ENCODE peak calls at places on chromosome 15, in eight cellular contexts. One of them, this sample, is unnamed.

GRCh38 chr15:70245932-70246622 is 148.4 kb upstream of the TLE3 start:
- DNase-seq in heart right ventricle: no peak
- DNase-seq in fibroblast of lung: peak; percentile 56
- DNase-seq in upper lobe of right lung: peak; percentile 76
- DNase-seq in transverse colon: peak; percentile 38
- DNase-seq in GM12878: peak; percentile 30
- DNase-seq in esophagus muscularis mucosa: no peak
- DNase-seq in ovary: no peak
- DNase-seq in this sample: peak; percentile 71

GRCh38 chr15:27414168-27414870 is 443.3 kb downstream of the GABRG3 start:
- DNase-seq in heart right ventricle: no peak
- DNase-seq in fibroblast of lung: peak; percentile 88
- DNase-seq in upper lobe of right lung: no peak
- DNase-seq in transverse colon: no peak
- DNase-seq in GM12878: no peak
- DNase-seq in esophagus muscularis mucosa: no peak
- DNase-seq in ovary: no peak
- DNase-seq in this sample: no peak

GRCh38 chr15:31267161-31268107 is 59.2 kb upstream of the KLF13 start:
- DNase-seq in heart right ventricle: no peak
- DNase-seq in fibroblast of lung: no peak
- DNase-seq in upper lobe of right lung: peak; percentile 59
- DNase-seq in transverse colon: peak; percentile 8
- DNase-seq in GM12878: no peak
- DNase-seq in esophagus muscularis mucosa: peak; percentile 78
- DNase-seq in ovary: no peak
- DNase-seq in this sample: no peak

GRCh38 chr15:99123706-99124451 is 19.0 kb downstream of the SYNM start:
- DNase-seq in heart right ventricle: peak; percentile 82
- DNase-seq in fibroblast of lung: peak; percentile 95
- DNase-seq in upper lobe of right lung: peak; percentile 82
- DNase-seq in transverse colon: peak; percentile 77
- DNase-seq in GM12878: no peak
- DNase-seq in esophagus muscularis mucosa: no peak
- DNase-seq in ovary: peak; percentile 81
- DNase-seq in this sample: peak; percentile 90

GRCh38 chr15:62469478-62469873 is 304.4 kb upstream of the C2CD4B start:
- DNase-seq in heart right ventricle: no peak
- DNase-seq in fibroblast of lung: peak; percentile 81
- DNase-seq in upper lobe of right lung: no peak
- DNase-seq in transverse colon: no peak
- DNase-seq in GM12878: no peak
- DNase-seq in esophagus muscularis mucosa: no peak
- DNase-seq in ovary: no peak
- DNase-seq in this sample: no peak

GRCh38 chr15:61169904-61170695 is 59.0 kb downstream of the RORA start:
- DNase-seq in heart right ventricle: no peak
- DNase-seq in fibroblast of lung: no peak
- DNase-seq in upper lobe of right lung: no peak
- DNase-seq in transverse colon: no peak
- DNase-seq in GM12878: peak; percentile 15
- DNase-seq in esophagus muscularis mucosa: no peak
- DNase-seq in ovary: no peak
- DNase-seq in this sample: no peak

GRCh38 chr15:77633134-77633912 is 611 bp upstream of the LINGO1 start:
- DNase-seq in heart right ventricle: peak; percentile 91
- DNase-seq in fibroblast of lung: peak; percentile 74
- DNase-seq in upper lobe of right lung: peak; percentile 93
- DNase-seq in transverse colon: peak; percentile 90
- DNase-seq in GM12878: no peak
- DNase-seq in esophagus muscularis mucosa: peak; percentile 94
- DNase-seq in ovary: peak; percentile 90
- DNase-seq in this sample: peak; percentile 97

GRCh38 chr15:92069308-92070244 is 216.1 kb downstream of the SLCO3A1 start:
- DNase-seq in heart right ventricle: no peak
- DNase-seq in fibroblast of lung: peak; percentile 87
- DNase-seq in upper lobe of right lung: peak; percentile 62
- DNase-seq in transverse colon: peak; percentile 32
- DNase-seq in GM12878: peak; percentile 44
- DNase-seq in esophagus muscularis mucosa: no peak
- DNase-seq in ovary: no peak
- DNase-seq in this sample: peak; percentile 62

GRCh38 chr15:37733628-37734027 is 200.8 kb upstream of the TMCO5A start:
- DNase-seq in heart right ventricle: no peak
- DNase-seq in fibroblast of lung: peak; percentile 5
- DNase-seq in upper lobe of right lung: no peak
- DNase-seq in transverse colon: no peak
- DNase-seq in GM12878: no peak
- DNase-seq in esophagus muscularis mucosa: no peak
- DNase-seq in ovary: no peak
- DNase-seq in this sample: no peak

GRCh38 chr15:40091861-40092415 is 16.7 kb downstream of the BMF start:
- DNase-seq in heart right ventricle: no peak
- DNase-seq in fibroblast of lung: no peak
- DNase-seq in upper lobe of right lung: no peak
- DNase-seq in transverse colon: no peak
- DNase-seq in GM12878: no peak
- DNase-seq in esophagus muscularis mucosa: no peak
- DNase-seq in ovary: no peak
- DNase-seq in this sample: no peak
- H3K4me1 ChIP-seq in heart right ventricle: peaks cover 93% of the 10 kb centered on the region
- H3K4me1 ChIP-seq in fibroblast of lung: peaks cover 41% of the 10 kb centered on the region
- H3K4me1 ChIP-seq in upper lobe of right lung: peaks cover 66% of the 10 kb centered on the region
- H3K4me1 ChIP-seq in transverse colon: peaks cover 32% of the 10 kb centered on the region
- H3K4me1 ChIP-seq in GM12878: peaks cover 43% of the 10 kb centered on the region
- H3K4me1 ChIP-seq in esophagus muscularis mucosa: peaks cover 86% of the 10 kb centered on the region
- H3K4me1 ChIP-seq in ovary: peaks cover 50% of the 10 kb centered on the region
- H3K4me1 ChIP-seq in this sample: peaks cover 31% of the 10 kb centered on the region

GRCh38 chr15:89143503-89144162 is 55.4 kb downstream of the ABHD2 start:
- DNase-seq in heart right ventricle: no peak
- DNase-seq in fibroblast of lung: peak; percentile 87
- DNase-seq in upper lobe of right lung: no peak
- DNase-seq in transverse colon: no peak
- DNase-seq in GM12878: peak; percentile 21
- DNase-seq in esophagus muscularis mucosa: no peak
- DNase-seq in ovary: no peak
- DNase-seq in this sample: no peak
- H3K27ac ChIP-seq in heart right ventricle: peak overlapping the region; percentile 55
- H3K27ac ChIP-seq in fibroblast of lung: peak overlapping the region; percentile 30
- H3K27ac ChIP-seq in upper lobe of right lung: peak overlapping the region; percentile 9
- H3K27ac ChIP-seq in transverse colon: peak overlapping the region; percentile 20
- H3K27ac ChIP-seq in GM12878: no peak overlapping the region
- H3K27ac ChIP-seq in esophagus muscularis mucosa: peak overlapping the region; percentile 44
- H3K27ac ChIP-seq in ovary: no peak overlapping the region
- H3K27ac ChIP-seq in this sample: no peak overlapping the region

DNA sequence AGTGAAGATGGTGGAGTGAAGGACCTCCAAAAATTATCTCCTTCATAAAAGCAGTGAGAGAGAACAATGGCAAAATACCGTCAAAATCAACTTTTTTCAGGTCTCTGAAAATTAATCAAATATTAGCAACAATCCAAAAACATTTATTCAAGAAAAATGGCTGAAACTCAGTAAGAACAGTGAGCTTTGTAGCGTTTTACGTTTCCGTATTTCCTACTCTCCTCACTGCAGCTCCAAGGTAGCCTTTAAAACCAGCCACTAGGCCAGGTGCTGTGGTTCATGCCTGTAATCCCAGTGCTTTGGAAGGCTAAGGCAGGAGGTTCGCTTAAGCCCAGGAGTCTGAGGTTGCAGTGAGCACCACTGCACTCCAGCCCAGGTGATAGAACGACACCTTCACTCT is 38.5 kb downstream of the ATP10A start:
- DNase-seq in heart right ventricle: no peak
- DNase-seq in fibroblast of lung: no peak
- DNase-seq in upper lobe of right lung: no peak
- DNase-seq in transverse colon: no peak
- DNase-seq in GM12878: no peak
- DNase-seq in esophagus muscularis mucosa: no peak
- DNase-seq in ovary: no peak
- DNase-seq in this sample: no peak
- H3K4me1 ChIP-seq in heart right ventricle: no peaks in the 10 kb centered on the region
- H3K4me1 ChIP-seq in fibroblast of lung: no peaks in the 10 kb centered on the region
- H3K4me1 ChIP-seq in upper lobe of right lung: peaks cover 3% of the 10 kb centered on the region
- H3K4me1 ChIP-seq in transverse colon: no peaks in the 10 kb centered on the region
- H3K4me1 ChIP-seq in GM12878: no peaks in the 10 kb centered on the region
- H3K4me1 ChIP-seq in esophagus muscularis mucosa: peaks cover 34% of the 10 kb centered on the region
- H3K4me1 ChIP-seq in ovary: no peaks in the 10 kb centered on the region
- H3K4me1 ChIP-seq in this sample: no peaks in the 10 kb centered on the region

GRCh38 chr15:55253580-55253979 is 36.0 kb downstream of the RAB27A start:
- DNase-seq in heart right ventricle: no peak
- DNase-seq in fibroblast of lung: peak; percentile 81
- DNase-seq in upper lobe of right lung: no peak
- DNase-seq in transverse colon: no peak
- DNase-seq in GM12878: no peak
- DNase-seq in esophagus muscularis mucosa: no peak
- DNase-seq in ovary: no peak
- DNase-seq in this sample: no peak
- H3K27ac ChIP-seq in heart right ventricle: no peak overlapping the region
- H3K27ac ChIP-seq in fibroblast of lung: peak overlapping the region; percentile 1
- H3K27ac ChIP-seq in upper lobe of right lung: peak overlapping the region; percentile 55
- H3K27ac ChIP-seq in transverse colon: no peak overlapping the region
- H3K27ac ChIP-seq in GM12878: no peak overlapping the region
- H3K27ac ChIP-seq in esophagus muscularis mucosa: no peak overlapping the region
- H3K27ac ChIP-seq in ovary: no peak overlapping the region
- H3K27ac ChIP-seq in this sample: no peak overlapping the region

GRCh38 chr15:29919380-29919881 is 97.2 kb upstream of the TJP1 start:
- DNase-seq in heart right ventricle: no peak
- DNase-seq in fibroblast of lung: no peak
- DNase-seq in upper lobe of right lung: no peak
- DNase-seq in transverse colon: no peak
- DNase-seq in GM12878: no peak
- DNase-seq in esophagus muscularis mucosa: peak; percentile 90
- DNase-seq in ovary: no peak
- DNase-seq in this sample: no peak
- H3K4me1 ChIP-seq in heart right ventricle: peaks cover 19% of the 10 kb centered on the region
- H3K4me1 ChIP-seq in fibroblast of lung: peaks cover 3% of the 10 kb centered on the region
- H3K4me1 ChIP-seq in upper lobe of right lung: peaks cover 3% of the 10 kb centered on the region
- H3K4me1 ChIP-seq in transverse colon: peaks cover 1% of the 10 kb centered on the region
- H3K4me1 ChIP-seq in GM12878: no peaks in the 10 kb centered on the region
- H3K4me1 ChIP-seq in esophagus muscularis mucosa: no peaks in the 10 kb centered on the region
- H3K4me1 ChIP-seq in ovary: peaks cover under 1% of the 10 kb centered on the region
- H3K4me1 ChIP-seq in this sample: peaks cover 2% of the 10 kb centered on the region

DNA sequence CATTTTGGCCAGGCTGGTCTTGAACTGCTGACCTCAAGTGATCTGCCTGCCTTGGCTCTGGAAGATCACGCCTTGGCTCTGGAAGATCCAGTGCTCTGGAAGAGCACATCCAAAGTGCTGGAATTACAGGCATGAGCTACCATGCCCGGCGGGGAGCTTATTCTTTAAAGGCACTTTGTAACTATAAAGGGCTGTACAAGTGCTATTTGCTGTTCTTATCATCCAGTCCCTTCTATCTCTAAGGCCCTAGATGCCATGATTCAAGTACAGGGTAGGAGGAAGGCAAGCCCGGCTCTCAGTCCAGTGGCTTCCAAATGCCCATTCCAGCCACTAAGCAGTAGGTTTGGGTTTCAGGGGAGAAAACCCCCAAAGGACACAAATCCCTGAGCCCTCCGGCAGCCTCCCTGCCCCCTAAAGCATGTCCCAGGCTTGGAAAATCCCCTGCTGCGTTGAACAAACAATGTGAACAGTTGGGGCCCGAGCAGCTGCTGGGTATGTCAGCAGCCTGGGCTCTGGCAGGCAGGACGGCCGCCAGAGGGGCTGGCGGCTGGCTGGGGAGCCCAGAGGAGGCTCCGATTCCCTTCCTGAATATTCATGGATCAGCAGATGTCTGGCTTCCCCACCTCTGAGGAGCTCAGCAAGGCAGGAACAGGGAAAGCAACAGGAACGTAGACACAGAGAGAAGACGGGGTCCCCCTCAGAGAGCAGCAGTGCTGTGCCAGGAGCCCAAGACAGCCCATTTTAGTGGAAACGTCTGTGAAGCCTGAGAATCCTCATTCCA is 7.7 kb downstream of the IGDCC4 start:
- DNase-seq in heart right ventricle: peak; percentile 37
- DNase-seq in fibroblast of lung: peak; percentile 69
- DNase-seq in upper lobe of right lung: no peak
- DNase-seq in transverse colon: no peak
- DNase-seq in GM12878: no peak
- DNase-seq in esophagus muscularis mucosa: no peak
- DNase-seq in ovary: peak; percentile 58
- DNase-seq in this sample: peak; percentile 27
- H3K27ac ChIP-seq in heart right ventricle: peak overlapping the region; percentile 51
- H3K27ac ChIP-seq in fibroblast of lung: no peak overlapping the region
- H3K27ac ChIP-seq in upper lobe of right lung: peak overlapping the region; percentile 24
- H3K27ac ChIP-seq in transverse colon: no peak overlapping the region
- H3K27ac ChIP-seq in GM12878: no peak overlapping the region
- H3K27ac ChIP-seq in esophagus muscularis mucosa: peak overlapping the region; percentile 14
- H3K27ac ChIP-seq in ovary: peak overlapping the region; percentile 72
- H3K27ac ChIP-seq in this sample: peak overlapping the region; percentile 32

DNA sequence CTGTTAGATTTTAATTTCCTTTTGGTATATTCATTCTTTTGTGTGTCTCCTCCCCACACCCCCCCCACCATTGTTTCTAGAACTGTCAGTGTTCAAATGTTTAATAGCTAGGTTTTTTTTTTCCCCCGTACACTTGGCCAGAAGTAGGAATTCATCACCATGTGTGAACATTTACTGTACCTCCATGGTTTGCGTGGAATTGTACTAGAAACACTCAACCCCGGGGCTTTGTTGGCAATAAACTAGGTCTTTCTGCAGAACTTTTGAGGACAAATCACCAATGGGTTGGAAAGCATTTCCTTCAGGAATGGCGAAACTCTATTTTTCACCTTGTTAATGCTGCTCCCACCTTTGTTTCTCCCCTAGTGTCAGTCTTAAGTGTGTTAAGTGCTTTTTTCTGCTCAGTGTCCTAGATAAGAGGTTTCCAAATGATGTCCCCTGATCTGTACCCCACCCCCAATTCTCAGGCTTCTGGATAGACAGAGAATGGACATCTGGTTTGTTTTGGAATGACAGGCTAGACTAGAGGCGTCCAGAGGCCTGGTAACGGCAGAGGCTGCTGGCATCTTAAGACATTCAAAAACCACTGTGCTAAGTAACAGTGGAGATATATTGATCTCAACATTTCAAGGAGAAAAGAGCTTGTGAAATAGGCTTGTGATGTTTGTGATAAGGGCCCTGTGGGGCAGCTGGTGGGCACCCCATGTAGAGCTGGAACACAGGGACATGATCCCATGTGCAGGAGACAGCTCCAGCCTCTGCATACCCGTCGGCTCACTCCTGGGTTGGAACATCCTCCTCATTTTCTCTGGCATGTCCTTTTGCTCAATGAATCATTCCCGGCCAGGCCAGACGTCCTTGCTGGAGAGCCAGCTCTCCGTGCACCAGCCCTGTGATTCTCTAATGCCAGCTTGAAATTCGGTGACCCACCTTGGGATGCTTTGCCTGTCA is 77.0 kb downstream of the SMAD3 start:
- DNase-seq in heart right ventricle: no peak
- DNase-seq in fibroblast of lung: peak; percentile 82
- DNase-seq in upper lobe of right lung: no peak
- DNase-seq in transverse colon: no peak
- DNase-seq in GM12878: no peak
- DNase-seq in esophagus muscularis mucosa: no peak
- DNase-seq in ovary: no peak
- DNase-seq in this sample: no peak
- H3K4me1 ChIP-seq in heart right ventricle: peaks cover 97% of the 10 kb centered on the region
- H3K4me1 ChIP-seq in fibroblast of lung: peaks cover 80% of the 10 kb centered on the region
- H3K4me1 ChIP-seq in upper lobe of right lung: peaks cover 83% of the 10 kb centered on the region
- H3K4me1 ChIP-seq in transverse colon: peaks cover 78% of the 10 kb centered on the region
- H3K4me1 ChIP-seq in GM12878: peaks cover 31% of the 10 kb centered on the region
- H3K4me1 ChIP-seq in esophagus muscularis mucosa: peaks cover 100% of the 10 kb centered on the region
- H3K4me1 ChIP-seq in ovary: peaks cover 48% of the 10 kb centered on the region
- H3K4me1 ChIP-seq in this sample: peaks cover 40% of the 10 kb centered on the region

This sample was measured in right cardiac atrium.